ENCODE peak calls at places on chromosomes 3 and 15, in six cellular contexts. W, T, E, C, O and Q are unnamed samples.

GRCh38 chr15:66066439-66066838 is 187.1 kb downstream of the MEGF11 start:
- DNase-seq in W (no peak), T (no peak), E (no peak), C (no peak), O (no peak), Q (no peak)

GRCh38 chr3:138184994-138185393 is 2.1 kb upstream of the ARMC8 start:
- DNase-seq in W (no peak), T (no peak), E (no peak), C (peak), O (no peak), Q (no peak)

GRCh38 chr3:52387481-52387880 is 57.4 kb downstream of the SEMA3G start:
- DNase-seq in W (no peak), T (no peak), E (no peak), C (no peak), O (no peak), Q (no peak)

GRCh38 chr15:44662478-44663409 is 718 bp downstream of the SPG11 start:
- DNase-seq in W (peak), T (peak), E (peak), C (peak), O (peak), Q (no peak)

GRCh38 chr3:116969646-116970045 is 260.1 kb downstream of the TUSC7 start:
- DNase-seq in W (no peak), T (no peak), E (no peak), C (no peak), O (no peak), Q (no peak)

GRCh38 chr15:78312551-78312950 is 13.1 kb upstream of the SKIC8 start:
- DNase-seq in W (no peak), T (no peak), E (no peak), C (no peak), O (no peak), Q (no peak)

GRCh38 chr15:91942676-91943417 is 89.3 kb downstream of the SLCO3A1 start:
- DNase-seq in W (no peak), T (no peak), E (no peak), C (peak), O (peak), Q (no peak)

GRCh38 chr15:48416301-48416700 is 85.1 kb downstream of the DUT start:
- DNase-seq in W (no peak), T (no peak), E (no peak), C (no peak), O (no peak), Q (no peak)

GRCh38 chr3:65893631-65894030 is 145.1 kb downstream of the MAGI1 start:
- DNase-seq in W (no peak), T (no peak), E (no peak), C (no peak), O (no peak), Q (no peak)

GRCh38 chr15:101451192-101451799 is 38.2 kb downstream of the PCSK6 start:
- DNase-seq in W (no peak), T (no peak), E (peak), C (no peak), O (no peak), Q (no peak)

DNA sequence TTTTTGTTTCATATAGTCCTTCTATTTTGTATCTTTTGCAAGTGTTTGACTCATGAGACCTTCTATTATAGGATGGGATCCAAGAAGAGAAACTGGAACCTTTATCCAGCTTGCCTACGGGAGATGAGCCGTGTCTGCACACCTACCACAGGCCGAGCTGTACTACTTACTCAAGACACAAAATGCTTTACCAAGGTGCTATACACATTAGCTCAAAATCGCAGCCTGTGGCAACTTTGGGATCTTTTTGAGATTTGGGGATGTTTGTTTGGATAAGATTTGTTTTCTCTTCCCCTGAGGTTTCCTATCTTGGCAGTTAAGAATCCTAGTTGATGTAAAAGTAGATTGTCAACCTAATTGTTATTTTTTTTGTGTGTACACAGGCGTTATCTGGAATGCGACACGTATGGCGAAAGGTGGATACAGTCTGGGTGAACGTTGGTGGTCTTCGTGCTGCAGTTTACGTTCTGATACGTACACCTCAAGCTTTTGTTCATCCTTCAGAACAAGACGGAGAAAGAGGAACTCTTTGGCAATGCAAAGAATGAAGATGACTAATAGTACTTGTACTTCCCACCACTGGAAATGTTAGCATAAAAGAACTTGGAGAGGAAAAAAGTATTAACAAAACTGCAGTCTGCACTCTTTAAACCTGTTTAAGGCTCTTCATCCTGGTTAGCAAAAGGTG is 13.1 kb upstream of the SETD5 start:
- DNase-seq in W (no peak), T (no peak), E (no peak), C (no peak), O (no peak), Q (no peak)
- TF ChIP-seq SP1 in W (no peak), T (no peak), E (no peak), C (no peak), O (no peak), Q (no peak)

GRCh38 chr3:128269796-128270195 is 116.5 kb downstream of the EEFSEC start:
- DNase-seq in W (no peak), T (no peak), E (no peak), C (no peak), O (no peak), Q (no peak)
- TF ChIP-seq SP1 in W (no peak), T (no peak), E (no peak), C (no peak), O (no peak), Q (no peak)

DNA sequence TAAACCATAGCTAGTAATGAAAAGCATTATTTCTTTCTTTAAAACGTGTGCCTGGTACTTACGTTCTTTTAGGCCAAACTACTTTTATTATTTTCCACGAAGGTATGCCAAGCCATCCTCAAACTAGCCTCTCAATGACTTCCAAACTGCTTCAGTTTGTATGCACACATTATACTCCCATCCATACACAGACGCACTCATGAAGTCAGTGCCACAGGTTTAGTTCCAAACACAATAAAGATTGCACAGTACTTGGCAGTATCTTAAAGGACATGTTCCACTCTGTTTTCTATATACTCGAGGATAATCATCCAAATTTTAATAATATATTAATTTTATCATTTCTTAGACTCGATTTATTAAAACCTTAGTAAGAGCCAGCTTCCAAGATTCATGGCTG is 609.2 kb upstream of the ZNF385D start:
- DNase-seq in W (no peak), T (no peak), E (no peak), C (no peak), O (no peak), Q (no peak)
- TF ChIP-seq SP1 in W (no peak), T (no peak), E (no peak), C (no peak), O (no peak), Q (no peak)

GRCh38 chr3:57436195-57436761 is 107.9 kb downstream of the DNAH12 start:
- DNase-seq in W (no peak), T (no peak), E (no peak), C (no peak), O (peak), Q (no peak)
- TF ChIP-seq SP1 in W (no peak), T (no peak), E (no peak), C (no peak), O (no peak), Q (no peak)

DNA sequence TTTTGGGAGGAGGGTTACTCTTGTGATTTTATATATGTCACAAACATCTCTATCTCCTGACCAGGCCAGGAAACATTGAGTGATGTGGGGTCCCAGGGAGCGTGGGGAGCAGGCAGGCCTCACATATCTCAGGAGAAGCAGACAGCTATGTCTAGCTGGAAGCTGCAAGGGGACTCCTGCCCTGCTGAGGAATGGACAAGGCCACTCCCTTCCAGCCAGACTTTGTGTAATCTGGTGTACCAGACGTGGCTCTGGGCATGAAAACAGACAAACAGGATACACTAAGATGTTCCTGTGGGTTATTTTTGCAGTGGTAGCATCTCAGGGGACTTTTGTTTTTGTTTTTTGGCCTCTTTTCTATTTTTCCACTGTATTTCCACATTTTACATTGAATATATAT is 23.2 kb downstream of the CYP8B1 start:
- DNase-seq in W (no peak), T (no peak), E (no peak), C (no peak), O (no peak), Q (no peak)
- TF ChIP-seq SP1 in W (no peak), T (no peak), E (no peak), C (no peak), O (no peak), Q (no peak)

GRCh38 chr15:70024521-70024920 is 73.2 kb downstream of the TLE3 start:
- DNase-seq in W (peak), T (no peak), E (no peak), C (no peak), O (no peak), Q (no peak)

GRCh38 chr15:70020229-70020628 is 77.5 kb downstream of the TLE3 start:
- DNase-seq in W (no peak), T (no peak), E (no peak), C (no peak), O (no peak), Q (no peak)

GRCh38 chr15:70025413-70026296 is 72.1 kb downstream of the TLE3 start:
- DNase-seq in W (no peak), T (no peak), E (no peak), C (no peak), O (no peak), Q (no peak)

GRCh38 chr15:70023769-70024491 is 73.8 kb downstream of the TLE3 start:
- DNase-seq in W (no peak), T (no peak), E (no peak), C (no peak), O (no peak), Q (no peak)

GRCh38 chr15:70023064-70023768 is 74.5 kb downstream of the TLE3 start:
- DNase-seq in W (no peak), T (no peak), E (no peak), C (peak), O (no peak), Q (no peak)
- TF ChIP-seq SP1 in W (no peak), T (no peak), E (no peak), C (no peak), O (no peak), Q (no peak)

GRCh38 chr3:45123030-45123429 is 23.1 kb downstream of the CDCP1 start:
- DNase-seq in W (no peak), T (no peak), E (no peak), C (no peak), O (no peak), Q (no peak)

GRCh38 chr3:45123841-45124269 is 22.3 kb downstream of the CDCP1 start:
- DNase-seq in W (no peak), T (no peak), E (no peak), C (peak), O (no peak), Q (peak)

GRCh38 chr3:45118615-45119062 is 27.5 kb downstream of the CDCP1 start:
- DNase-seq in W (no peak), T (no peak), E (no peak), C (no peak), O (no peak), Q (no peak)

GRCh38 chr3:45119824-45120614 is 26.2 kb downstream of the CDCP1 start:
- DNase-seq in W (no peak), T (no peak), E (no peak), C (no peak), O (peak), Q (no peak)

DNA sequence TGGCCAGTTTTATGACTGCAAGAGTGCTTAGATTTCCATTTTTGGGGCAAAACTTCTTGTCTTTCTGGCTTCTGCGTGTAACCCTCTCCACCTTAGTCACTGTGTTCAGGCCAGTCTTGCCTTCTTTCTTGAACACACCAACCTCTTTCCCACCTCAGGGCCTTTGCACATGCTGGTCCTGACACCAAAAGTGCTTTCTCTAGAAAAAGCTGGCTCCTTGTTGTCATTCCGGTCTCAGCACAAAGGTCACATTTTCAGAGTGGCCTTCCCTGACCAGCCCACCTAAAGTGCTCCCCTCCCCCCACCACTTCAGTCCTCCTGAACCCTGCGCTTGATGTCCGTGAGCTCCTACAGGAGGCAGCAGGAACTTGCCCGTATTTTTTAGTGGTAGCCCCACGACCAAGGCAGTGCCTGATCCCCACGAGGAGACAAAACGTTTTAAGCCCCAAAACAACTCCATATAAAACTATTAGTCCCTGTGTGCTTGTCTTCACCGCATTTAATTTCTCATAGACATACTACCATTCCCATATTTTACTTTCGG is 25.5 kb downstream of the CDCP1 start:
- DNase-seq in W (no peak), T (no peak), E (no peak), C (no peak), O (peak), Q (no peak)
- TF ChIP-seq SP1 in W (no peak), T (no peak), E (no peak), C (no peak), O (no peak), Q (no peak)

GRCh38 chr3:11724615-11725339 is 81.1 kb upstream of the VGLL4 start:
- DNase-seq in W (no peak), T (no peak), E (no peak), C (no peak), O (no peak), Q (no peak)

GRCh38 chr3:11726146-11726545 is 82.4 kb upstream of the VGLL4 start:
- DNase-seq in W (no peak), T (no peak), E (no peak), C (no peak), O (no peak), Q (no peak)

DNA sequence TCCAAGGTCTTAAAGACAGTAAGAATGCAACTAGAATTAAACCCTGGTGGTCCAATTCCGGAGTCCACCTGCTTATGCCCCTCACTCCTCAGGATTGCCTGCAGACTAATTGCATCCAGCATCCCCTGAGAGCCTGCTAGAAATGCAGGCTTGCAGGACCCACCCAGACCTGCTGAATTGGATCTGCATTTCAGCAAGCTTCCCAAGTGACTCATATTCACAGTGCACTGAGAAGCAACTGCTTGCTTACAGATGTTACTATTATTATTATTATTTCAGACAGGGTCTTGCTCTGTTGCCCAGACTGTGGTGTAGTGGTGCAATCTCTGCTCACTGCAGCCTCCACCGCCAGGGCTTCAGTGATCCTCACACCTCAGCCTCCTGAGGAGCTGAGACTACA is 83.5 kb upstream of the VGLL4 start:
- DNase-seq in W (no peak), T (no peak), E (no peak), C (no peak), O (no peak), Q (no peak)
- TF ChIP-seq SP1 in W (no peak), T (no peak), E (no peak), C (no peak), O (no peak), Q (no peak)

GRCh38 chr15:79883579-79884203 is 13.1 kb downstream of the MTHFS start:
- DNase-seq in W (no peak), T (no peak), E (no peak), C (no peak), O (no peak), Q (no peak)

GRCh38 chr15:79884204-79884596 is 12.6 kb downstream of the MTHFS start:
- DNase-seq in W (no peak), T (no peak), E (no peak), C (no peak), O (no peak), Q (no peak)

GRCh38 chr15:79881254-79881653 is 15.6 kb downstream of the MTHFS start:
- DNase-seq in W (no peak), T (no peak), E (no peak), C (no peak), O (no peak), Q (no peak)

GRCh38 chr15:79878078-79878705 is 18.6 kb downstream of the MTHFS start:
- DNase-seq in W (no peak), T (no peak), E (no peak), C (peak), O (no peak), Q (no peak)

DNA sequence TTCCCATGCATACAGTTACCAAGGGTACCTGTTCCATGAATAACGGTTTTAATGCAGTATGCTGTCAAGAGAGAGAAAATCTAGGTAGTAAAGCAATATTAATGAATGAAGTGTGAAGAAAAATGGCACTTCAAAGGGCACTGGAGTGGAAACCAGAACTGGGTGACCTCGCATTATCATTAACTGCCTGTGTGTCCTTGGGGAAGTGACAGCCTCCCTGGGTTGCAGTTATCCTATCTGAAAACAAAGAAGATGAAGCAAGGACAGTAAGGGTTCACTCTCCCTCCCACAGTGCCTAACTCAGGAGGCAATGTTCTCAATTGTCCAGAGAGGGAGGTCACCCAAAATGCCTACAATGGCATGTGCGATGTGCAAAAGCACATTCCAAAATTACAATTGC is 15.1 kb downstream of the MTHFS start:
- DNase-seq in W (no peak), T (no peak), E (no peak), C (no peak), O (no peak), Q (no peak)
- TF ChIP-seq SP1 in W (no peak), T (no peak), E (no peak), C (no peak), O (no peak), Q (no peak)

GRCh38 chr3:58051196-58051595 is 43.0 kb downstream of the FLNB start:
- DNase-seq in W (no peak), T (no peak), E (no peak), C (no peak), O (no peak), Q (no peak)
- TF ChIP-seq SP1 in W (no peak), T (no peak), E (no peak), C (no peak), O (no peak), Q (no peak)